ENCODE peak calls at places on chromosomes 7 and 10, in four cellular contexts. I, B, M and G are unnamed samples.

GRCh38 chr7:21429021-21429420 is 1.1 kb downstream of the SP4 start:
- DNase-seq in M (no peak), I (no peak), B (no peak), G (no peak)

GRCh38 chr7:50068850-50069551 is 24.0 kb downstream of the ZPBP start:
- DNase-seq in I (peak), M (peak), B (no peak), G (peak)

GRCh38 chr7:87876759-87877234 is 504 bp downstream of the DBF4 start:
- DNase-seq in B (peak), I (peak), M (peak), G (peak)

GRCh38 chr10:35218339-35218955 is 91.8 kb downstream of the CREM start:
- DNase-seq in I (peak), M (peak), B (peak), G (peak)

GRCh38 chr10:43396061-43396927 is 12.7 kb downstream of the HNRNPF start:
- DNase-seq in M (peak), B (no peak), I (no peak), G (peak)

GRCh38 chr10:101246639-101247038 is 17.4 kb upstream of the LBX1 start:
- DNase-seq in M (no peak), I (no peak), B (no peak), G (no peak)

GRCh38 chr10:120479506-120479905 is 22.5 kb downstream of the PLPP4 start:
- DNase-seq in I (no peak), B (no peak), M (no peak), G (no peak)

GRCh38 chr10:75211007-75211735 is 575 bp downstream of the VDAC2 start:
- DNase-seq in B (peak), M (peak), I (peak), G (peak)

GRCh38 chr7:33873981-33874750 is 31.2 kb upstream of the BMPER start:
- DNase-seq in I (peak), B (no peak), M (no peak), G (no peak)

GRCh38 chr7:106599343-106599698 is 61.6 kb downstream of the CCDC71L start:
- DNase-seq in M (no peak), I (no peak), B (no peak), G (no peak)

GRCh38 chr7:15684834-15685233 is 1.6 kb downstream of the MEOX2 start:
- DNase-seq in I (no peak), M (peak), B (no peak), G (no peak)

GRCh38 chr10:116877391-116877790 is 28.1 kb downstream of the ENO4 start:
- DNase-seq in M (no peak), I (no peak), B (no peak), G (no peak)

GRCh38 chr10:48634198-48634983 is 29.5 kb upstream of the ARHGAP22 start:
- DNase-seq in I (peak), B (no peak), M (peak), G (peak)

GRCh38 chr7:70752794-70753241 is 379.1 kb upstream of the GALNT17 start:
- DNase-seq in M (no peak), I (peak), B (no peak), G (no peak)

GRCh38 chr10:34764347-34764991 is 50.6 kb downstream of the PARD3 start:
- DNase-seq in B (no peak), I (no peak), M (no peak), G (no peak)

GRCh38 chr10:86306628-86307278 is 59.8 kb downstream of the GRID1 start:
- DNase-seq in M (peak), B (no peak), I (no peak), G (no peak)

GRCh38 chr10:107423903-107424302 is 259.4 kb upstream of the SORCS1 start:
- DNase-seq in I (no peak), M (no peak), B (no peak), G (no peak)

GRCh38 chr7:98323597-98324322 is 42.3 kb downstream of the BRI3 start:
- DNase-seq in M (no peak), I (no peak), B (no peak), G (no peak)

GRCh38 chr10:114458955-114459354 is 54.7 kb upstream of the AFAP1L2 start:
- DNase-seq in I (peak), B (no peak), M (peak), G (peak)

GRCh38 chr7:30625283-30625682 is 30.6 kb downstream of the GARS1 start:
- DNase-seq in I (no peak), M (no peak), B (no peak), G (no peak)

GRCh38 chr10:133257489-133258065 is 19.1 kb downstream of the ADAM8 start:
- DNase-seq in M (peak), B (no peak), I (peak), G (peak)

GRCh38 chr10:11397077-11397476 is 214.4 kb downstream of the USP6NL start:
- DNase-seq in I (no peak), B (no peak), M (no peak), G (no peak)

GRCh38 chr10:91567815-91568214 is 65.1 kb downstream of the PPP1R3C start:
- DNase-seq in B (no peak), I (no peak), M (no peak), G (no peak)

GRCh38 chr10:34854147-34854601 is 39.1 kb upstream of the PARD3 start:
- DNase-seq in M (no peak), B (no peak), I (peak), G (no peak)

GRCh38 chr10:43863859-43864591 is 215.3 kb upstream of the ZNF32 start:
- DNase-seq in I (peak), B (no peak), M (peak), G (no peak)

GRCh38 chr7:74454059-74454947 is 597 bp downstream of the GTF2IRD1 start:
- DNase-seq in I (no peak), B (no peak), M (no peak), G (peak)

GRCh38 chr7:26439502-26440252 is 148.0 kb downstream of the SNX10 start:
- DNase-seq in B (no peak), I (no peak), M (no peak), G (no peak)

GRCh38 chr7:124152859-124153692 is 120.2 kb upstream of the TMEM229A start:
- DNase-seq in M (peak), I (peak), B (no peak), G (no peak)

GRCh38 chr10:105585753-105586152 is 944.7 kb downstream of the SORCS3 start:
- DNase-seq in M (no peak), I (no peak), B (no peak), G (no peak)